ENCODE peak calls at places on chromosomes 16 and 17, in nine cellular contexts. H is HCT116; K is fibroblast of mammary gland; C is AG20443; X is posterior vena cava; F is stomach; D is thoracic aorta; N is CD4-positive, alpha-beta T cell; O is activated CD4-positive, CD25-positive, alpha-beta regulatory T cell. L is an unnamed sample.

GRCh38 chr17:67751101-67752074 is 33.7 kb downstream of the NOL11 start:
- DNase-seq in H (no peak), K (no peak), C (no peak), X (no peak), F (no peak), D (no peak), N (no peak), O (no peak), L (no peak)

GRCh38 chr17:60435244-60436170 is 13.2 kb downstream of the CHCT1 start:
- DNase-seq in H (peak; percentile 79), K (peak; percentile 92), C (peak; percentile 83), X (peak; percentile 87), F (peak; percentile 69), D (peak; percentile 59), N (peak; percentile 26), O (peak; percentile 13), L (peak; percentile 85)

GRCh38 chr16:54370653-54371052 is 84.1 kb upstream of the IRX3 start:
- DNase-seq in H (no peak), K (no peak), C (no peak), X (no peak), F (no peak), D (no peak), N (no peak), O (no peak), L (no peak)

GRCh38 chr16:80592273-80592672 is 51.5 kb downstream of the DYNLRB2 start:
- DNase-seq in H (no peak), K (no peak), C (no peak), X (no peak), F (no peak), D (no peak), N (no peak), O (no peak), L (no peak)

GRCh38 chr17:49976163-49976827 is 7.3 kb downstream of the DLX4 start:
- DNase-seq in H (no peak), K (no peak), C (no peak), X (no peak), F (no peak), D (no peak), N (no peak), O (no peak), L (no peak)

GRCh38 chr17:17741346-17742023 is 60.2 kb downstream of the RAI1 start:
- DNase-seq in H (no peak), K (no peak), C (peak; percentile 67), X (no peak), F (no peak), D (no peak), N (no peak), O (no peak), L (no peak)

GRCh38 chr17:61335105-61335844 is 64.4 kb upstream of the TBX2 start:
- DNase-seq in H (no peak), K (peak; percentile 86), C (no peak), X (no peak), F (no peak), D (no peak), N (no peak), O (no peak), L (no peak)

GRCh38 chr17:21164226-21165019 is 37.7 kb downstream of the DHRS7B start:
- DNase-seq in H (no peak), K (no peak), C (no peak), X (no peak), F (no peak), D (no peak), N (no peak), O (no peak), L (no peak)

GRCh38 chr17:2214047-2214717 is 89.4 kb downstream of the SMG6 start:
- DNase-seq in H (no peak), K (peak; percentile 95), C (peak; percentile 67), X (peak; percentile 86), F (no peak), D (peak; percentile 52), N (no peak), O (no peak), L (peak; percentile 83)

GRCh38 chr17:82924812-82925211 is 85.0 kb upstream of the ZNF750 start:
- DNase-seq in H (peak; percentile 10), K (no peak), C (no peak), X (no peak), F (no peak), D (no peak), N (no peak), O (no peak), L (no peak)

GRCh38 chr17:1486802-1487695 is 5.4 kb downstream of the MYO1C start:
- DNase-seq in H (peak; percentile 68), K (peak; percentile 53), C (peak; percentile 77), X (peak; percentile 92), F (peak; percentile 90), D (peak; percentile 62), N (peak; percentile 72), O (peak; percentile 41), L (peak; percentile 96)

GRCh38 chr17:66689192-66689591 is 145.7 kb upstream of the CACNG5 start:
- DNase-seq in H (no peak), K (no peak), C (no peak), X (no peak), F (no peak), D (no peak), N (no peak), O (no peak), L (no peak)

GRCh38 chr17:17435323-17435722 is 41.5 kb upstream of the MED9 start:
- DNase-seq in H (no peak), K (peak; percentile 96), C (peak; percentile 79), X (no peak), F (no peak), D (no peak), N (no peak), O (no peak), L (no peak)

GRCh38 chr17:77207689-77208216 is 67.0 kb downstream of the SEC14L1 start:
- DNase-seq in H (no peak), K (no peak), C (no peak), X (no peak), F (no peak), D (no peak), N (no peak), O (no peak), L (no peak)

GRCh38 chr17:75959046-75959838 is 18.4 kb upstream of the FBF1 start:
- DNase-seq in H (no peak), K (no peak), C (no peak), X (no peak), F (no peak), D (no peak), N (no peak), O (no peak), L (no peak)

GRCh38 chr16:88455610-88456355 is 2.7 kb downstream of the ZFPM1 start:
- DNase-seq in H (peak; percentile 56), K (peak; percentile 38), C (peak; percentile 47), X (no peak), F (peak; percentile 49), D (no peak), N (peak; percentile 44), O (peak; percentile 64), L (no peak)

GRCh38 chr17:44084131-44084538 is 13.6 kb downstream of the G6PC3 start:
- DNase-seq in H (no peak), K (no peak), C (no peak), X (no peak), F (no peak), D (no peak), N (no peak), O (no peak), L (no peak)

GRCh38 chr17:39069114-39069756 is 82.2 kb downstream of the PLXDC1 start:
- DNase-seq in H (no peak), K (peak; percentile 53), C (peak; percentile 79), X (peak; percentile 22), F (no peak), D (no peak), N (no peak), O (no peak), L (no peak)

GRCh38 chr16:10103096-10103495 is 79.1 kb downstream of the GRIN2A start:
- DNase-seq in H (no peak), K (peak; percentile 87), C (no peak), X (no peak), F (no peak), D (no peak), N (no peak), O (no peak), L (no peak)

GRCh38 chr16:359067-359763 is 6.7 kb upstream of the AXIN1 start:
- DNase-seq in H (no peak), K (no peak), C (no peak), X (peak; percentile 79), F (no peak), D (no peak), N (no peak), O (no peak), L (peak; percentile 61)

GRCh38 chr16:65621640-65622039 is 499.8 kb upstream of the CDH11 start:
- DNase-seq in H (no peak), K (no peak), C (no peak), X (no peak), F (no peak), D (no peak), N (no peak), O (no peak), L (no peak)

GRCh38 chr16:89581045-89581695 is 5.6 kb downstream of the CPNE7 start:
- DNase-seq in H (peak; percentile 66), K (peak; percentile 99), C (peak; percentile 96), X (no peak), F (no peak), D (no peak), N (no peak), O (no peak), L (no peak)

GRCh38 chr17:74182041-74182783 is 21.3 kb upstream of the RPL38 start:
- DNase-seq in H (no peak), K (no peak), C (no peak), X (peak; percentile 69), F (no peak), D (no peak), N (no peak), O (no peak), L (no peak)

GRCh38 chr16:2720719-2721633 is 952 bp upstream of the PRSS27 start:
- DNase-seq in H (peak; percentile 62), K (peak; percentile 73), C (peak; percentile 95), X (peak; percentile 95), F (peak; percentile 84), D (peak; percentile 28), N (peak; percentile 76), O (peak; percentile 81), L (peak; percentile 92)

GRCh38 chr16:8756755-8757154 is 40.7 kb downstream of the TMEM186 start:
- DNase-seq in H (no peak), K (no peak), C (no peak), X (no peak), F (no peak), D (no peak), N (no peak), O (no peak), L (no peak)

GRCh38 chr17:5571281-5571680 is 13.0 kb downstream of the NLRP1 start:
- DNase-seq in H (no peak), K (no peak), C (no peak), X (no peak), F (no peak), D (no peak), N (no peak), O (no peak), L (no peak)

L was measured in sigmoid colon.